ENCODE peak calls at places on chromosome 12, in ten cellular contexts. One of them, this sample, is unnamed.

GRCh38 chr12:122035292-122035691 is 13.6 kb downstream of the BCL7A start:
- DNase-seq in nephron progenitor cell: no peak
- DNase-seq in cardiac fibroblast: no peak
- DNase-seq in WTC11: no peak
- DNase-seq in CD4-positive, alpha-beta T cell: no peak
- DNase-seq in heart left ventricle: no peak
- DNase-seq in Panc1: no peak
- DNase-seq in Peyer's patch: no peak
- DNase-seq in transverse colon: no peak
- DNase-seq in heart right ventricle: no peak
- DNase-seq in this sample: peak; percentile 84

GRCh38 chr12:6963741-6964446 is 6.6 kb downstream of the PHB2 start:
- DNase-seq in nephron progenitor cell: no peak
- DNase-seq in cardiac fibroblast: no peak
- DNase-seq in WTC11: no peak
- DNase-seq in CD4-positive, alpha-beta T cell: no peak
- DNase-seq in heart left ventricle: no peak
- DNase-seq in Panc1: no peak
- DNase-seq in Peyer's patch: no peak
- DNase-seq in transverse colon: no peak
- DNase-seq in heart right ventricle: no peak
- DNase-seq in this sample: no peak

GRCh38 chr12:51705450-51705849 is 114.4 kb downstream of the SCN8A start:
- DNase-seq in nephron progenitor cell: no peak
- DNase-seq in cardiac fibroblast: no peak
- DNase-seq in WTC11: no peak
- DNase-seq in CD4-positive, alpha-beta T cell: no peak
- DNase-seq in heart left ventricle: no peak
- DNase-seq in Panc1: no peak
- DNase-seq in Peyer's patch: no peak
- DNase-seq in transverse colon: no peak
- DNase-seq in heart right ventricle: no peak
- DNase-seq in this sample: no peak

GRCh38 chr12:101743724-101744472 is 4.6 kb upstream of the SYCP3 start:
- DNase-seq in nephron progenitor cell: no peak
- DNase-seq in cardiac fibroblast: no peak
- DNase-seq in WTC11: no peak
- DNase-seq in CD4-positive, alpha-beta T cell: no peak
- DNase-seq in heart left ventricle: no peak
- DNase-seq in Panc1: no peak
- DNase-seq in Peyer's patch: peak; percentile 83
- DNase-seq in transverse colon: peak; percentile 40
- DNase-seq in heart right ventricle: no peak
- DNase-seq in this sample: no peak

GRCh38 chr12:116719661-116720060 is 18.2 kb downstream of the SPRING1 start:
- DNase-seq in nephron progenitor cell: peak; percentile 59
- DNase-seq in cardiac fibroblast: no peak
- DNase-seq in WTC11: no peak
- DNase-seq in CD4-positive, alpha-beta T cell: no peak
- DNase-seq in heart left ventricle: no peak
- DNase-seq in Panc1: no peak
- DNase-seq in Peyer's patch: no peak
- DNase-seq in transverse colon: no peak
- DNase-seq in heart right ventricle: no peak
- DNase-seq in this sample: no peak

GRCh38 chr12:50017047-50017446 is 8.2 kb downstream of the RACGAP1 start:
- DNase-seq in nephron progenitor cell: no peak
- DNase-seq in cardiac fibroblast: peak; percentile 96
- DNase-seq in WTC11: no peak
- DNase-seq in CD4-positive, alpha-beta T cell: no peak
- DNase-seq in heart left ventricle: no peak
- DNase-seq in Panc1: no peak
- DNase-seq in Peyer's patch: no peak
- DNase-seq in transverse colon: peak; percentile 47
- DNase-seq in heart right ventricle: no peak
- DNase-seq in this sample: peak; percentile 60

GRCh38 chr12:67827820-67828383 is 161.3 kb upstream of the IFNG-AS1 start:
- DNase-seq in nephron progenitor cell: no peak
- DNase-seq in cardiac fibroblast: peak; percentile 82
- DNase-seq in WTC11: no peak
- DNase-seq in CD4-positive, alpha-beta T cell: no peak
- DNase-seq in heart left ventricle: no peak
- DNase-seq in Panc1: peak; percentile 61
- DNase-seq in Peyer's patch: no peak
- DNase-seq in transverse colon: peak; percentile 32
- DNase-seq in heart right ventricle: no peak
- DNase-seq in this sample: peak; percentile 97

GRCh38 chr12:15074351-15074750 is 101.5 kb downstream of the PDE6H start:
- DNase-seq in nephron progenitor cell: no peak
- DNase-seq in cardiac fibroblast: no peak
- DNase-seq in WTC11: no peak
- DNase-seq in CD4-positive, alpha-beta T cell: no peak
- DNase-seq in heart left ventricle: no peak
- DNase-seq in Panc1: no peak
- DNase-seq in Peyer's patch: no peak
- DNase-seq in transverse colon: no peak
- DNase-seq in heart right ventricle: no peak
- DNase-seq in this sample: peak; percentile 2

GRCh38 chr12:126663304-126664094 is 1598.3 kb downstream of the AACS start:
- DNase-seq in nephron progenitor cell: peak; percentile 28
- DNase-seq in cardiac fibroblast: peak; percentile 5
- DNase-seq in WTC11: no peak
- DNase-seq in CD4-positive, alpha-beta T cell: no peak
- DNase-seq in heart left ventricle: no peak
- DNase-seq in Panc1: no peak
- DNase-seq in Peyer's patch: no peak
- DNase-seq in transverse colon: no peak
- DNase-seq in heart right ventricle: no peak
- DNase-seq in this sample: peak; percentile 32

GRCh38 chr12:124938606-124939427 is 24.4 kb upstream of the UBC start:
- DNase-seq in nephron progenitor cell: peak; percentile 59
- DNase-seq in cardiac fibroblast: peak; percentile 91
- DNase-seq in WTC11: peak; percentile 44
- DNase-seq in CD4-positive, alpha-beta T cell: peak; percentile 38
- DNase-seq in heart left ventricle: no peak
- DNase-seq in Panc1: no peak
- DNase-seq in Peyer's patch: peak; percentile 71
- DNase-seq in transverse colon: peak; percentile 79
- DNase-seq in heart right ventricle: peak; percentile 51
- DNase-seq in this sample: peak; percentile 94

GRCh38 chr12:21989819-21990412 is 48.7 kb upstream of the ABCC9 start:
- DNase-seq in nephron progenitor cell: no peak
- DNase-seq in cardiac fibroblast: peak; percentile 65
- DNase-seq in WTC11: no peak
- DNase-seq in CD4-positive, alpha-beta T cell: no peak
- DNase-seq in heart left ventricle: no peak
- DNase-seq in Panc1: no peak
- DNase-seq in Peyer's patch: no peak
- DNase-seq in transverse colon: no peak
- DNase-seq in heart right ventricle: no peak
- DNase-seq in this sample: peak; percentile 35

GRCh38 chr12:58349161-58349560 is 407.8 kb downstream of the ATP23 start:
- DNase-seq in nephron progenitor cell: no peak
- DNase-seq in cardiac fibroblast: peak; percentile 50
- DNase-seq in WTC11: no peak
- DNase-seq in CD4-positive, alpha-beta T cell: no peak
- DNase-seq in heart left ventricle: no peak
- DNase-seq in Panc1: no peak
- DNase-seq in Peyer's patch: no peak
- DNase-seq in transverse colon: no peak
- DNase-seq in heart right ventricle: no peak
- DNase-seq in this sample: no peak

GRCh38 chr12:96986883-96987523 is 79.9 kb downstream of the NEDD1 start:
- DNase-seq in nephron progenitor cell: peak; percentile 33
- DNase-seq in cardiac fibroblast: peak; percentile 51
- DNase-seq in WTC11: no peak
- DNase-seq in CD4-positive, alpha-beta T cell: no peak
- DNase-seq in heart left ventricle: no peak
- DNase-seq in Panc1: no peak
- DNase-seq in Peyer's patch: no peak
- DNase-seq in transverse colon: no peak
- DNase-seq in heart right ventricle: no peak
- DNase-seq in this sample: peak; percentile 40

GRCh38 chr12:50043854-50044253 is 13.5 kb upstream of the ASIC1 start:
- DNase-seq in nephron progenitor cell: no peak
- DNase-seq in cardiac fibroblast: no peak
- DNase-seq in WTC11: no peak
- DNase-seq in CD4-positive, alpha-beta T cell: no peak
- DNase-seq in heart left ventricle: no peak
- DNase-seq in Panc1: no peak
- DNase-seq in Peyer's patch: no peak
- DNase-seq in transverse colon: no peak
- DNase-seq in heart right ventricle: no peak
- DNase-seq in this sample: no peak

GRCh38 chr12:54058189-54058917 is 4.7 kb downstream of the HOXC4 start:
- DNase-seq in nephron progenitor cell: peak; percentile 37
- DNase-seq in cardiac fibroblast: no peak
- DNase-seq in WTC11: no peak
- DNase-seq in CD4-positive, alpha-beta T cell: no peak
- DNase-seq in heart left ventricle: no peak
- DNase-seq in Panc1: no peak
- DNase-seq in Peyer's patch: no peak
- DNase-seq in transverse colon: no peak
- DNase-seq in heart right ventricle: no peak
- DNase-seq in this sample: no peak

GRCh38 chr12:54056110-54056509 is 2.5 kb downstream of the HOXC4 start:
- DNase-seq in nephron progenitor cell: no peak
- DNase-seq in cardiac fibroblast: no peak
- DNase-seq in WTC11: no peak
- DNase-seq in CD4-positive, alpha-beta T cell: no peak
- DNase-seq in heart left ventricle: no peak
- DNase-seq in Panc1: no peak
- DNase-seq in Peyer's patch: no peak
- DNase-seq in transverse colon: no peak
- DNase-seq in heart right ventricle: no peak
- DNase-seq in this sample: no peak

GRCh38 chr12:54060975-54061778 is 7.5 kb downstream of the HOXC4 start:
- DNase-seq in nephron progenitor cell: no peak
- DNase-seq in cardiac fibroblast: no peak
- DNase-seq in WTC11: no peak
- DNase-seq in CD4-positive, alpha-beta T cell: no peak
- DNase-seq in heart left ventricle: no peak
- DNase-seq in Panc1: no peak
- DNase-seq in Peyer's patch: no peak
- DNase-seq in transverse colon: no peak
- DNase-seq in heart right ventricle: no peak
- DNase-seq in this sample: peak; percentile 34

GRCh38 chr12:54060174-54060974 is 6.7 kb downstream of the HOXC4 start:
- DNase-seq in nephron progenitor cell: peak; percentile 63
- DNase-seq in cardiac fibroblast: no peak
- DNase-seq in WTC11: no peak
- DNase-seq in CD4-positive, alpha-beta T cell: no peak
- DNase-seq in heart left ventricle: no peak
- DNase-seq in Panc1: no peak
- DNase-seq in Peyer's patch: no peak
- DNase-seq in transverse colon: no peak
- DNase-seq in heart right ventricle: no peak
- DNase-seq in this sample: no peak

GRCh38 chr12:54059668-54060067 is 6.0 kb downstream of the HOXC4 start:
- DNase-seq in nephron progenitor cell: no peak
- DNase-seq in cardiac fibroblast: no peak
- DNase-seq in WTC11: no peak
- DNase-seq in CD4-positive, alpha-beta T cell: no peak
- DNase-seq in heart left ventricle: no peak
- DNase-seq in Panc1: no peak
- DNase-seq in Peyer's patch: no peak
- DNase-seq in transverse colon: no peak
- DNase-seq in heart right ventricle: no peak
- DNase-seq in this sample: no peak
- TF ChIP-seq CTCF in nephron progenitor cell: no peak
- TF ChIP-seq CTCF in cardiac fibroblast: no peak
- TF ChIP-seq CTCF in WTC11: no peak
- TF ChIP-seq CTCF in CD4-positive, alpha-beta T cell: no peak
- TF ChIP-seq CTCF in heart left ventricle: no peak
- TF ChIP-seq CTCF in Panc1: no peak
- TF ChIP-seq CTCF in Peyer's patch: no peak
- TF ChIP-seq CTCF in transverse colon: no peak
- TF ChIP-seq CTCF in heart right ventricle: no peak
- TF ChIP-seq CTCF in this sample: no peak

DNA sequence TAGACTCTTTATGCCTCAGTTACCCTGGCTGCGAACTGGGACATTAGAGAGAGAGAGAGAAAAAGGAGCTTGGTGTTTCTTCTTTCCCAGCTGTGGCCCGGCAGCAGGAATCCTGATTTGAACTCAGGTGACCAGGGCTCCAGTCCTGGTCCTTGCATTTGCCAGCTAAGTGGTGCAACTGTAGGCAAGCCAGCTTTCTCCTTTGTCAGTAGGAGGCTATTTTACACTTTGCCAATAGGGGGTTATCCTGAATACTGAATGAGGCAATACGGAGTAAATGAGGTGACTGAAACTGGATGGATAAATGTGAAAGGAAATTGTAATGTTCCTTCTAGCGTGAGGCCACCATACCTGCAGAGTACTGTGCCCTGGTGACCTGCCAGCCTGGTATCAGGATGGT is 27.8 kb downstream of the KCNA5 start:
- DNase-seq in nephron progenitor cell: no peak
- DNase-seq in cardiac fibroblast: no peak
- DNase-seq in WTC11: no peak
- DNase-seq in CD4-positive, alpha-beta T cell: no peak
- DNase-seq in heart left ventricle: no peak
- DNase-seq in Panc1: no peak
- DNase-seq in Peyer's patch: no peak
- DNase-seq in transverse colon: no peak
- DNase-seq in heart right ventricle: no peak
- DNase-seq in this sample: no peak
- TF ChIP-seq CTCF in nephron progenitor cell: no peak
- TF ChIP-seq CTCF in cardiac fibroblast: no peak
- TF ChIP-seq CTCF in WTC11: no peak
- TF ChIP-seq CTCF in CD4-positive, alpha-beta T cell: no peak
- TF ChIP-seq CTCF in heart left ventricle: no peak
- TF ChIP-seq CTCF in Panc1: no peak
- TF ChIP-seq CTCF in Peyer's patch: no peak
- TF ChIP-seq CTCF in transverse colon: no peak
- TF ChIP-seq CTCF in heart right ventricle: no peak
- TF ChIP-seq CTCF in this sample: no peak

DNA sequence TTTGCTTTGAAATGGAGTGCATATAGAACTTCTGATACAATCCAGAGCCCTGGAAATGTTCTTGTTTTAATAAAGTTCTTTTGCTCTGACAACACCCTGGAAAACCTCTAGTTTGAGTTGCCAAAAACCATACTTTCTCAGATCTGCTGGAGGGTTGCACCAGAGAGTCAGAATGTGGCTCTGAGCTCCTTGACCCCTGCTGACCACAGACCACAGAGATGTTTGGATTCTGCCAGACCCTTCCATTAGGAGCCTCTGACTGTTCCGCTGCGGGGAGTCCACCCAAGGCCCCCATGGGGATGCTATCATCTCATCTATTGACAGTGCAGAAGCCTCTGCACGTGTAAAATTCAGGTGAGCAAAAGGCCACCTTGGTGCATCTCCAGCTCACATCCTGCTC is 332.6 kb downstream of the GLT1D1 start:
- DNase-seq in nephron progenitor cell: no peak
- DNase-seq in cardiac fibroblast: no peak
- DNase-seq in WTC11: no peak
- DNase-seq in CD4-positive, alpha-beta T cell: no peak
- DNase-seq in heart left ventricle: no peak
- DNase-seq in Panc1: no peak
- DNase-seq in Peyer's patch: no peak
- DNase-seq in transverse colon: no peak
- DNase-seq in heart right ventricle: no peak
- DNase-seq in this sample: no peak
- TF ChIP-seq CTCF in nephron progenitor cell: no peak
- TF ChIP-seq CTCF in cardiac fibroblast: no peak
- TF ChIP-seq CTCF in WTC11: no peak
- TF ChIP-seq CTCF in CD4-positive, alpha-beta T cell: no peak
- TF ChIP-seq CTCF in heart left ventricle: no peak
- TF ChIP-seq CTCF in Panc1: no peak
- TF ChIP-seq CTCF in Peyer's patch: no peak
- TF ChIP-seq CTCF in transverse colon: no peak
- TF ChIP-seq CTCF in heart right ventricle: no peak
- TF ChIP-seq CTCF in this sample: no peak

GRCh38 chr12:90909069-90909676 is 45.8 kb downstream of the CCER1 start:
- DNase-seq in nephron progenitor cell: peak; percentile 30
- DNase-seq in cardiac fibroblast: peak; percentile 66
- DNase-seq in WTC11: peak; percentile 35
- DNase-seq in CD4-positive, alpha-beta T cell: no peak
- DNase-seq in heart left ventricle: no peak
- DNase-seq in Panc1: peak; percentile 5
- DNase-seq in Peyer's patch: no peak
- DNase-seq in transverse colon: no peak
- DNase-seq in heart right ventricle: no peak
- DNase-seq in this sample: peak; percentile 59
- TF ChIP-seq CTCF in nephron progenitor cell: peak; percentile 72
- TF ChIP-seq CTCF in cardiac fibroblast: peak; percentile 81
- TF ChIP-seq CTCF in WTC11: peak; percentile 41
- TF ChIP-seq CTCF in CD4-positive, alpha-beta T cell: no peak
- TF ChIP-seq CTCF in heart left ventricle: peak; percentile 78
- TF ChIP-seq CTCF in Panc1: peak; percentile 73
- TF ChIP-seq CTCF in Peyer's patch: peak; percentile 58
- TF ChIP-seq CTCF in transverse colon: peak; percentile 53
- TF ChIP-seq CTCF in heart right ventricle: peak; percentile 56
- TF ChIP-seq CTCF in this sample: peak; percentile 89